ENCODE peak calls at places on chromosomes 5 and 9, in four cellular contexts. Q, K, V and E are unnamed samples.

GRCh38 chr5:110054240-110054639 is 364.5 kb downstream of the MAN2A1 start:
- DNase-seq in Q (no peak), V (no peak), K (peak), E (peak)

GRCh38 chr9:113317777-113318176 is 14.6 kb upstream of the RNF183 start:
- DNase-seq in V (no peak), Q (no peak), K (no peak), E (no peak)

GRCh38 chr5:151002250-151002649 is 18.1 kb upstream of the GPX3 start:
- DNase-seq in V (no peak), Q (no peak), K (peak), E (no peak)

GRCh38 chr9:110016340-110016739 is 191.6 kb downstream of the C9orf152 start:
- DNase-seq in V (peak), Q (no peak), K (peak), E (no peak)

GRCh38 chr9:127742435-127743088 is 7.5 kb upstream of the TOR2A start:
- DNase-seq in Q (peak), V (peak), K (peak), E (peak)

GRCh38 chr9:89223398-89223977 is 44.9 kb upstream of the SHC3 start:
- DNase-seq in V (no peak), Q (no peak), K (no peak), E (no peak)

GRCh38 chr9:84411647-84412267 is 71.2 kb upstream of the SLC28A3 start:
- DNase-seq in K (no peak), V (no peak), Q (no peak), E (no peak)

GRCh38 chr9:91073811-91074771 is 272.5 kb downstream of the SYK start:
- DNase-seq in V (no peak), Q (no peak), K (no peak), E (no peak)

GRCh38 chr5:65809817-65810531 is 88.0 kb downstream of the NLN start:
- DNase-seq in V (no peak), K (no peak), Q (peak), E (peak)

GRCh38 chr9:99057665-99058625 is 47.0 kb upstream of the TGFBR1 start:
- DNase-seq in Q (no peak), V (peak), K (peak), E (peak)

GRCh38 chr9:119898316-119898715 is 529.1 kb upstream of the BRINP1 start:
- DNase-seq in Q (no peak), V (no peak), K (no peak), E (no peak)

GRCh38 chr5:16763211-16763610 is 146.4 kb upstream of the RETREG1 start:
- DNase-seq in K (no peak), V (no peak), Q (no peak), E (no peak)

GRCh38 chr5:36875789-36876388 is 680 bp upstream of the NIPBL start:
- DNase-seq in K (peak), V (no peak), Q (peak), E (peak)

GRCh38 chr5:105101597-105101996 is 1539.0 kb upstream of the NUDT12 start:
- DNase-seq in K (no peak), Q (no peak), V (no peak), E (no peak)

GRCh38 chr5:173802670-173803165 is 85.4 kb upstream of the CPEB4 start:
- DNase-seq in Q (no peak), V (no peak), K (no peak), E (peak)